ENCODE peak calls at places on chromosomes 3 and 15, in ten cellular contexts. V is tibial nerve, S is esophagus muscularis mucosa, X is suprapubic skin, P is A549, Q is ovary, D is H1, N is stomach, T is SK-N-SH, R is K562. J is an unnamed sample.

GRCh38 chr3:38541800-38542199 is 45.7 kb downstream of the EXOG start:
- DNase-seq in V (no peak), N (no peak), P (no peak), T (peak; percentile 47), D (no peak), S (no peak), Q (no peak), R (no peak), X (peak; percentile 76), J (no peak)

GRCh38 chr15:65896231-65896630 is 26.9 kb downstream of the RAB11A start:
- DNase-seq in D (no peak), N (no peak), V (no peak), Q (no peak), S (no peak), T (no peak), R (no peak), X (no peak), P (no peak), J (no peak)

GRCh38 chr15:70328137-70329115 is 230.7 kb upstream of the TLE3 start:
- DNase-seq in T (no peak), P (no peak), R (no peak), N (no peak), X (no peak), Q (no peak), S (no peak), V (peak; percentile 58), D (no peak), J (peak; percentile 83)

GRCh38 chr15:99029358-99029871 is 21.8 kb upstream of the PGPEP1L start:
- DNase-seq in P (no peak), X (peak; percentile 62), T (no peak), V (no peak), S (no peak), D (no peak), N (no peak), Q (no peak), R (no peak), J (no peak)

GRCh38 chr15:22851513-22851912 is 13.0 kb downstream of the NIPA2 start:
- DNase-seq in Q (no peak), X (no peak), R (no peak), T (no peak), N (no peak), S (no peak), D (no peak), P (no peak), V (no peak), J (no peak)

GRCh38 chr3:39935261-39935660 is 125.9 kb downstream of the MYRIP start:
- DNase-seq in T (no peak), V (no peak), D (no peak), R (no peak), N (no peak), P (no peak), X (no peak), S (no peak), Q (no peak), J (no peak)

GRCh38 chr15:96893159-96893906 is 562.8 kb downstream of the NR2F2 start:
- DNase-seq in R (no peak), D (no peak), P (no peak), V (no peak), N (peak; percentile 33), S (no peak), T (no peak), Q (peak; percentile 30), X (no peak), J (no peak)

GRCh38 chr15:26020871-26021270 is 157.7 kb upstream of the ATP10A start:
- DNase-seq in V (no peak), P (no peak), N (no peak), S (no peak), X (no peak), Q (no peak), T (no peak), D (no peak), R (no peak), J (no peak)

GRCh38 chr3:13023251-13024055 is 49.8 kb downstream of the IQSEC1 start:
- DNase-seq in S (no peak), Q (peak; percentile 40), D (no peak), V (no peak), P (peak; percentile 28), X (no peak), R (no peak), T (no peak), N (no peak), J (no peak)

GRCh38 chr3:196966526-196967401 is 1.9 kb downstream of the PIGZ start:
- DNase-seq in Q (no peak), N (no peak), V (no peak), D (peak; percentile 75), T (no peak), R (no peak), S (no peak), X (no peak), P (no peak), J (no peak)

GRCh38 chr15:48392356-48392755 is 61.1 kb downstream of the DUT start:
- DNase-seq in D (no peak), X (peak; percentile 85), V (no peak), Q (peak; percentile 59), R (no peak), P (no peak), T (no peak), S (no peak), N (no peak), J (peak; percentile 88)

GRCh38 chr3:169522595-169523529 is 140.7 kb downstream of the MECOM start:
- DNase-seq in V (no peak), D (no peak), T (no peak), N (no peak), S (no peak), Q (no peak), P (no peak), R (no peak), X (no peak), J (no peak)

GRCh38 chr3:20186600-20187004 is 596 bp upstream of the SGO1 start:
- DNase-seq in X (no peak), R (no peak), T (peak; percentile 16), S (no peak), P (peak; percentile 7), Q (no peak), D (no peak), N (no peak), V (no peak), J (no peak)

DNA sequence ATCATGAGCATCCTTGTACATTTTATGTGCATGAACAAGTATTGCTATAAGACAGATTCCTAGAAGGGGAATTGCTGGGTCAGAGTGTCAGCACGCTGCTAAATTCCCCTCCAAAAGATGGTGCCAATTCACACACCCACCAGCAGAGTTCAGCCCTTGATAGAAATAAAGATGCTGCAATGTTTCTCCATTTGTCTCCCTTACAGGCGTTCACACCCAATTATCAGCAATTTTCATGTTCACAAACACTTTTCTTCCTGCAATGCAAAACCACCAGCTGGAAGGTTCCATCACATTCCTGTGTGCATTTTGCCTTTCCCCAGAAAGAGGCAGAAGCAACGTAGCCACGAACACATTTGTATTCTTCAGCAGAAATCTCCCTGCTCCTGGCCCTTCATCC is 3.3 kb upstream of the TAMM41 start:
- DNase-seq in Q (no peak), D (no peak), X (no peak), S (peak; percentile 14), V (no peak), R (no peak), N (no peak), T (no peak), P (no peak), J (no peak)
- TF ChIP-seq CTCF in Q (no peak), D (no peak), X (no peak), S (no peak), V (no peak), R (peak; percentile 36), N (no peak), T (no peak), P (no peak), J (no peak)

GRCh38 chr15:33148129-33148850 is 46.2 kb downstream of the FMN1 start:
- DNase-seq in P (no peak), R (no peak), V (no peak), T (no peak), X (no peak), Q (no peak), N (no peak), D (no peak), S (no peak), J (no peak)
- TF ChIP-seq EP300 in P (no peak), R (no peak), V (no peak), T (no peak), X (no peak), Q (no peak), N (no peak), D (no peak), S (no peak), J (no peak)

GRCh38 chr3:52277972-52278509 is 408 bp downstream of the WDR82 start:
- DNase-seq in X (no peak), N (no peak), T (peak; percentile 80), V (no peak), Q (peak; percentile 71), R (peak; percentile 65), P (peak; percentile 33), D (peak; percentile 86), S (peak; percentile 93), J (peak; percentile 83)
- TF ChIP-seq CTCF in X (peak; percentile 64), N (peak; percentile 31), T (peak; percentile 41), V (peak; percentile 15), Q (no peak), R (no peak), P (no peak), D (peak; percentile 52), S (peak; percentile 26), J (no peak)

GRCh38 chr3:16940769-16941683 is 56.3 kb downstream of the PLCL2 start:
- DNase-seq in S (no peak), R (no peak), T (no peak), X (no peak), N (no peak), Q (no peak), P (no peak), D (no peak), V (no peak), J (no peak)

GRCh38 chr3:16945330-16945729 is 60.6 kb downstream of the PLCL2 start:
- DNase-seq in R (no peak), T (no peak), X (no peak), N (no peak), S (no peak), P (no peak), D (no peak), V (no peak), Q (no peak), J (no peak)

GRCh38 chr3:16937421-16937820 is 52.7 kb downstream of the PLCL2 start:
- DNase-seq in P (no peak), N (no peak), D (no peak), Q (no peak), T (no peak), V (no peak), X (no peak), R (no peak), S (no peak), J (no peak)

GRCh38 chr3:16943857-16944256 is 59.1 kb downstream of the PLCL2 start:
- DNase-seq in T (no peak), S (no peak), D (no peak), R (no peak), Q (no peak), X (no peak), N (no peak), P (no peak), V (no peak), J (no peak)

DNA sequence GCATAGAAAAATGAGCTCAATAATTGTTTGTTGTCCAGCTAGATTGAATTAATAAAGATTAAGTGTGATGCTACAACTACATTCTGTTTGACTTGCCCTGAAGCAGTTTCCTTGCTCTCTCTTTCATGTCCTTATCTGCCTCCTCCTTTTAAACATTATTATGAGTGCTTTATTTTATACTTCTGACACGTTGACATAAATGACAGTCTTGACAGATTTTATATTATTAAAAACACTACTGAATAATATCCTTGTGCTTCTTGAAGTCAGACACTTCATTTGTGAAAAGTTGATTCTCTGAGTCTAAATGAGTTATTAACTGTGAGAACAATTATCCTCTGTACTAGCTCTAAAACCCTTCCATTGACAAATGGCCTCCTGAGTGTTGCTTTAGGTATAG is 58.2 kb downstream of the PLCL2 start:
- DNase-seq in P (no peak), D (no peak), S (no peak), T (no peak), R (no peak), N (no peak), X (no peak), Q (no peak), V (no peak), J (no peak)
- TF ChIP-seq EP300 in P (no peak), D (no peak), S (no peak), T (no peak), R (no peak), N (no peak), X (no peak), Q (no peak), V (no peak), J (no peak)